ENCODE peak calls at places on chromosomes 6 and 20, in seven cellular contexts. I, K, N, J, W, C and X are unnamed samples.

GRCh38 chr6:52994031-52994788 is 874 bp downstream of the GSTA4 start:
- DNase-seq in J (peak; percentile 40), N (no peak), K (no peak), W (peak; percentile 7), I (no peak), C (no peak), X (no peak)

GRCh38 chr6:86942761-86943526 is 5.6 kb downstream of the HTR1E start:
- DNase-seq in W (no peak), K (no peak), J (no peak), N (peak; percentile 91), I (no peak), C (no peak), X (no peak)

GRCh38 chr20:51457281-51457932 is 85.1 kb downstream of the NFATC2 start:
- DNase-seq in N (no peak), W (peak; percentile 76), K (no peak), J (peak; percentile 70), I (no peak), C (no peak), X (peak; percentile 78)

GRCh38 chr6:6746970-6747338 is 158.4 kb downstream of the LY86 start:
- DNase-seq in K (no peak), N (no peak), J (no peak), W (no peak), I (no peak), C (no peak), X (no peak)

GRCh38 chr20:49956689-49957443 is 20.7 kb downstream of the RNF114 start:
- DNase-seq in J (no peak), K (no peak), N (no peak), C (no peak), I (no peak), W (no peak), X (peak; percentile 54)

GRCh38 chr20:40294747-40295146 is 394.3 kb downstream of the MAFB start:
- DNase-seq in W (no peak), J (no peak), N (no peak), I (no peak), K (no peak), C (no peak), X (no peak)

GRCh38 chr6:113187671-113188070 is 669.5 kb upstream of the MARCKS start:
- DNase-seq in N (no peak), K (no peak), I (no peak), W (no peak), C (no peak), J (no peak), X (no peak)

GRCh38 chr6:26328265-26328844 is 36.6 kb upstream of the BTN3A2 start:
- DNase-seq in I (no peak), N (no peak), C (no peak), J (no peak), K (no peak), W (peak; percentile 73), X (no peak)

GRCh38 chr6:4575724-4576123 is 200.5 kb upstream of the CDYL start:
- DNase-seq in C (no peak), I (no peak), J (no peak), K (no peak), W (no peak), N (no peak), X (no peak)

GRCh38 chr20:3660262-3661059 is 2.7 kb downstream of the GFRA4 start:
- DNase-seq in J (no peak), C (no peak), I (no peak), K (no peak), W (no peak), N (no peak), X (peak; percentile 12)

GRCh38 chr20:25859649-25860530 is 163.2 kb upstream of the ZNF337 start:
- DNase-seq in I (no peak), N (no peak), W (peak; percentile 53), C (no peak), K (peak; percentile 75), J (peak; percentile 73), X (peak; percentile 60)

GRCh38 chr6:41545174-41545702 is 943 bp upstream of the FOXP4 start:
- DNase-seq in K (no peak), J (peak; percentile 31), C (no peak), I (no peak), W (no peak), N (no peak), X (no peak)

GRCh38 chr20:2330090-2330695 is 34.4 kb downstream of the TGM3 start:
- DNase-seq in C (no peak), I (peak; percentile 23), W (no peak), K (peak; percentile 66), N (no peak), J (no peak), X (no peak)

GRCh38 chr6:63643862-63644261 is 8.3 kb downstream of the PHF3 start:
- DNase-seq in C (no peak), K (no peak), J (no peak), W (no peak), I (no peak), N (no peak), X (no peak)

GRCh38 chr6:170097505-170098427 is 193.1 kb downstream of the DLL1 start:
- DNase-seq in W (no peak), J (no peak), K (peak; percentile 18), I (peak; percentile 73), C (no peak), N (peak; percentile 39), X (no peak)

GRCh38 chr6:65088575-65088974 is 618.5 kb downstream of the EYS start:
- DNase-seq in W (no peak), J (no peak), K (no peak), N (no peak), C (no peak), I (no peak), X (no peak)

GRCh38 chr6:3517350-3517749 is 60.5 kb upstream of the SLC22A23 start:
- DNase-seq in I (no peak), W (peak; percentile 41), K (no peak), N (no peak), J (no peak), C (no peak), X (no peak)

GRCh38 chr6:5866547-5867051 is 140.1 kb downstream of the NRN1 start:
- DNase-seq in N (no peak), C (no peak), K (no peak), J (no peak), I (no peak), W (peak; percentile 22), X (no peak)

GRCh38 chr6:118296129-118296852 is 251.8 kb upstream of the PLN start:
- DNase-seq in N (no peak), W (no peak), K (no peak), I (no peak), C (no peak), J (no peak), X (no peak)

GRCh38 chr6:53671111-53671510 is 5.6 kb upstream of the KLHL31 start:
- DNase-seq in N (no peak), K (no peak), W (no peak), J (no peak), C (no peak), I (no peak), X (no peak)

GRCh38 chr6:43575772-43576551 is at the start of the genes POLH and XPO5:
- DNase-seq in W (peak; percentile 91), C (peak; percentile 68), N (peak; percentile 96), K (peak; percentile 95), J (peak; percentile 89), I (peak; percentile 91), X (peak; percentile 94)

GRCh38 chr6:43579171-43579570 is 3.2 kb downstream of the POLH start:
- DNase-seq in N (no peak), K (no peak), W (no peak), C (no peak), I (no peak), J (no peak), X (no peak)

GRCh38 chr6:43572015-43572414 is 3.8 kb downstream of the XPO5 start:
- DNase-seq in W (no peak), N (no peak), K (no peak), J (no peak), C (no peak), I (no peak), X (no peak)

GRCh38 chr6:43578748-43579147 is 2.8 kb downstream of the POLH start:
- DNase-seq in J (no peak), N (no peak), K (no peak), W (no peak), I (no peak), C (no peak), X (no peak)

DNA sequence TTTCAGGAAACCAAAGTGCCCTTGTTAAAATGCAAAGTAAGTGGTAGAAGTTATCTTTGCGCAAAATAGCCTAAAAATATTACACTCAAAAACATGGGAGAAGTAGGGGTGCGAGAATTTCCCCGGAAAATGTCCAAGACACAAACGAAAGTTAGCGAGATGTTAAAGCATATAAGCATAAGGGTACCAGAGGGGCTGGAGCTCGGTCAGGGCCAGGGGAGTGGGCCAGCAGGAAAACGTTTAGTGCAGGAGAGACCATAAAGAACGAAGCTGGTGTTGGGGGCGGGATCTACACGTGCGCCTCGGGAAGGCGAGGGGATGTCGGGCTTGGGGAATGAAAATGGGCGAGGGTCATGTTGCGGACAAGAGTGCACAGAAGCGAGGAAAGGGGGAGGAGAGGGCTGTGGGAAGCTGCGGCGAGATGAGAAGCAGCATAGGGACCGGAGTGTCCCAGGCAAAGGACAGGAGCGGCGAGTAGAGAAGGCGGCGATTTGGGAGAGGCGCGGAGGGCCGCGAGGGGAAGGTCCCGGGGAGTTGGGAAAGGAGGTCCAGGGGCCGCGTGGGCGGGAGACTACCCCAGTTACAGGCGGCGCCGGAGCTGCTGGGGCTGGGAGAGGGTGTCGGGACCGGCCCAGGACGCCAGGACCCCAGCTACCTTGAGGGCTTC is 600 bp downstream of the XPO5 start:
- DNase-seq in K (peak; percentile 36), N (peak; percentile 92), J (peak; percentile 23), I (no peak), W (no peak), C (no peak), X (peak; percentile 43)
- TF ChIP-seq CTCF in K (no peak), N (no peak), J (no peak), I (no peak), W (no peak), C (no peak), X (no peak)

GRCh38 chr6:128129679-128130078 is 228.8 kb upstream of the THEMIS start:
- DNase-seq in C (no peak), I (no peak), J (no peak), K (no peak), N (no peak), W (no peak), X (no peak)
- TF ChIP-seq EP300 in C (no peak), I (no peak), J (no peak), K (no peak), N (no peak), W (no peak), X (no peak)

GRCh38 chr6:126661646-126662045 is 321.7 kb downstream of the CENPW start:
- DNase-seq in J (no peak), W (peak; percentile 1), C (no peak), N (no peak), K (no peak), I (no peak), X (no peak)

GRCh38 chr6:126662966-126663365 is 323.1 kb downstream of the CENPW start:
- DNase-seq in C (no peak), W (no peak), I (no peak), N (no peak), J (no peak), K (no peak), X (no peak)

GRCh38 chr6:126660376-126660775 is 320.5 kb downstream of the CENPW start:
- DNase-seq in K (no peak), J (no peak), C (no peak), W (no peak), N (no peak), I (no peak), X (no peak)

GRCh38 chr6:126657556-126658129 is 317.7 kb downstream of the CENPW start:
- DNase-seq in C (no peak), K (no peak), N (no peak), J (no peak), W (peak; percentile 48), I (no peak), X (no peak)
- TF ChIP-seq CTCF in C (no peak), K (no peak), N (peak; percentile 28), J (no peak), W (peak; percentile 62), I (peak; percentile 10), X (no peak)

GRCh38 chr6:109491207-109491938 is 8.4 kb upstream of the ZBTB24 start:
- DNase-seq in I (no peak), J (no peak), N (no peak), W (no peak), C (no peak), K (no peak), X (no peak)
- TF ChIP-seq EP300 in I (no peak), J (no peak), N (no peak), W (no peak), C (no peak), K (no peak), X (no peak)